ENCODE peak calls at places on chromosomes 1 and 21, in six cellular contexts. One of them, this sample, is unnamed.

GRCh38 chr1:198823626-198824025 is 184.8 kb downstream of the PTPRC start:
- DNase-seq in HEK293T: no peak
- DNase-seq in HepG2: no peak
- DNase-seq in H1: no peak
- DNase-seq in HCT116: no peak
- DNase-seq in K562: no peak
- DNase-seq in this sample: no peak

GRCh38 chr1:193846881-193847280 is 660.5 kb upstream of the B3GALT2 start:
- DNase-seq in HCT116: no peak
- DNase-seq in K562: no peak
- DNase-seq in HepG2: no peak
- DNase-seq in H1: no peak
- DNase-seq in HEK293T: no peak
- DNase-seq in this sample: no peak

GRCh38 chr1:94095112-94095637 is 25.8 kb downstream of the ABCA4 start:
- DNase-seq in K562: no peak
- DNase-seq in HEK293T: peak
- DNase-seq in H1: no peak
- DNase-seq in HepG2: no peak
- DNase-seq in HCT116: no peak
- DNase-seq in this sample: no peak

GRCh38 chr1:29575277-29575676 is 339.0 kb downstream of the PTPRU start:
- DNase-seq in H1: no peak
- DNase-seq in HepG2: no peak
- DNase-seq in HCT116: no peak
- DNase-seq in K562: no peak
- DNase-seq in HEK293T: no peak
- DNase-seq in this sample: no peak

GRCh38 chr1:10909697-10910489 is 102.6 kb upstream of the TARDBP start:
- DNase-seq in H1: peak
- DNase-seq in HCT116: no peak
- DNase-seq in HepG2: peak
- DNase-seq in HEK293T: peak
- DNase-seq in K562: peak
- DNase-seq in this sample: peak

GRCh38 chr1:6441586-6441985 is 17.0 kb downstream of the ESPN start:
- DNase-seq in K562: no peak
- DNase-seq in H1: no peak
- DNase-seq in HCT116: no peak
- DNase-seq in HepG2: no peak
- DNase-seq in HEK293T: no peak
- DNase-seq in this sample: no peak

GRCh38 chr1:91165033-91165654 is 143.3 kb upstream of the ZNF644 start:
- DNase-seq in HEK293T: peak
- DNase-seq in HCT116: peak
- DNase-seq in HepG2: peak
- DNase-seq in H1: peak
- DNase-seq in K562: peak
- DNase-seq in this sample: peak

GRCh38 chr21:32732544-32732943 is 4.7 kb upstream of the SYNJ1 start:
- DNase-seq in K562: no peak
- DNase-seq in HEK293T: no peak
- DNase-seq in HepG2: no peak
- DNase-seq in H1: no peak
- DNase-seq in HCT116: no peak
- DNase-seq in this sample: no peak

GRCh38 chr21:45295576-45296365 is 8.1 kb upstream of the POFUT2 start:
- DNase-seq in K562: no peak
- DNase-seq in HCT116: no peak
- DNase-seq in HEK293T: no peak
- DNase-seq in H1: no peak
- DNase-seq in HepG2: no peak
- DNase-seq in this sample: no peak

GRCh38 chr21:27382404-27382803 is 415.5 kb upstream of the ADAMTS5 start:
- DNase-seq in K562: no peak
- DNase-seq in HepG2: no peak
- DNase-seq in HEK293T: no peak
- DNase-seq in H1: no peak
- DNase-seq in HCT116: no peak
- DNase-seq in this sample: no peak

GRCh38 chr1:55209247-55209646 is 5.9 kb downstream of the USP24 start:
- DNase-seq in HEK293T: peak
- DNase-seq in HepG2: no peak
- DNase-seq in HCT116: no peak
- DNase-seq in H1: no peak
- DNase-seq in K562: no peak
- DNase-seq in this sample: no peak

GRCh38 chr1:36464605-36465393 is 615 bp upstream of the MRPS15 start:
- DNase-seq in H1: no peak
- DNase-seq in HepG2: no peak
- DNase-seq in K562: no peak
- DNase-seq in HCT116: no peak
- DNase-seq in HEK293T: peak
- DNase-seq in this sample: peak

GRCh38 chr1:53715478-53715877 is 23.5 kb downstream of the GLIS1 start:
- DNase-seq in HCT116: no peak
- DNase-seq in H1: peak
- DNase-seq in HEK293T: peak
- DNase-seq in HepG2: peak
- DNase-seq in K562: peak
- DNase-seq in this sample: peak

GRCh38 chr1:214404571-214405213 is 123.7 kb downstream of the SMYD2 start:
- DNase-seq in K562: no peak
- DNase-seq in HCT116: peak
- DNase-seq in HEK293T: no peak
- DNase-seq in H1: no peak
- DNase-seq in HepG2: peak
- DNase-seq in this sample: peak

GRCh38 chr1:202233824-202234223 is 40.2 kb downstream of the LGR6 start:
- DNase-seq in H1: no peak
- DNase-seq in HEK293T: no peak
- DNase-seq in HCT116: no peak
- DNase-seq in K562: no peak
- DNase-seq in HepG2: no peak
- DNase-seq in this sample: no peak

GRCh38 chr1:2324553-2325366 is 66.6 kb downstream of the MORN1 start:
- DNase-seq in HEK293T: no peak
- DNase-seq in K562: no peak
- DNase-seq in H1: no peak
- DNase-seq in HepG2: no peak
- DNase-seq in HCT116: no peak
- DNase-seq in this sample: no peak

GRCh38 chr1:41255978-41256377 is 13.9 kb upstream of the SCMH1 start:
- DNase-seq in H1: no peak
- DNase-seq in HEK293T: no peak
- DNase-seq in HCT116: no peak
- DNase-seq in K562: no peak
- DNase-seq in HepG2: no peak
- DNase-seq in this sample: no peak

GRCh38 chr1:178011101-178011828 is 41.4 kb upstream of the SEC16B start:
- DNase-seq in HCT116: peak
- DNase-seq in H1: no peak
- DNase-seq in HEK293T: no peak
- DNase-seq in HepG2: peak
- DNase-seq in K562: no peak
- DNase-seq in this sample: no peak

GRCh38 chr1:47738560-47739182 is 258.5 kb downstream of the TRABD2B start:
- DNase-seq in HEK293T: peak
- DNase-seq in K562: peak
- DNase-seq in HepG2: peak
- DNase-seq in H1: peak
- DNase-seq in HCT116: no peak
- DNase-seq in this sample: peak

GRCh38 chr1:40014812-40015594 is 25.5 kb upstream of the CAP1 start:
- DNase-seq in H1: no peak
- DNase-seq in HEK293T: no peak
- DNase-seq in K562: no peak
- DNase-seq in HepG2: no peak
- DNase-seq in HCT116: no peak
- DNase-seq in this sample: no peak

GRCh38 chr1:61162513-61163274 is 80.3 kb downstream of the NFIA start:
- DNase-seq in HEK293T: no peak
- DNase-seq in K562: peak
- DNase-seq in H1: no peak
- DNase-seq in HepG2: no peak
- DNase-seq in HCT116: no peak
- DNase-seq in this sample: no peak

GRCh38 chr1:56199060-56199459 is 380.3 kb downstream of the PLPP3 start:
- DNase-seq in HepG2: no peak
- DNase-seq in H1: no peak
- DNase-seq in HEK293T: no peak
- DNase-seq in K562: no peak
- DNase-seq in HCT116: no peak
- DNase-seq in this sample: no peak

GRCh38 chr1:53878492-53879105 is 11.0 kb downstream of the YIPF1 start:
- DNase-seq in HEK293T: peak
- DNase-seq in HCT116: peak
- DNase-seq in K562: peak
- DNase-seq in H1: no peak
- DNase-seq in HepG2: peak
- DNase-seq in this sample: no peak

GRCh38 chr1:8497196-8497878 is 179.4 kb downstream of the SLC45A1 start:
- DNase-seq in H1: no peak
- DNase-seq in HepG2: no peak
- DNase-seq in HEK293T: no peak
- DNase-seq in HCT116: no peak
- DNase-seq in K562: no peak
- DNase-seq in this sample: no peak

GRCh38 chr1:227941509-227942020 is 6.2 kb downstream of the WNT9A start:
- DNase-seq in K562: no peak
- DNase-seq in HEK293T: no peak
- DNase-seq in H1: peak
- DNase-seq in HepG2: no peak
- DNase-seq in HCT116: no peak
- DNase-seq in this sample: peak

GRCh38 chr1:117060441-117061317 is 553 bp downstream of the TTF2 start:
- DNase-seq in HEK293T: peak
- DNase-seq in HCT116: peak
- DNase-seq in K562: peak
- DNase-seq in HepG2: peak
- DNase-seq in H1: no peak
- DNase-seq in this sample: no peak

GRCh38 chr1:117058810-117059209 is 1.3 kb upstream of the TTF2 start:
- DNase-seq in H1: no peak
- DNase-seq in HEK293T: no peak
- DNase-seq in K562: no peak
- DNase-seq in HCT116: no peak
- DNase-seq in HepG2: no peak
- DNase-seq in this sample: no peak

GRCh38 chr1:117059678-117060440 is at the start of gene TTF2:
- DNase-seq in K562: peak
- DNase-seq in HCT116: peak
- DNase-seq in HepG2: peak
- DNase-seq in HEK293T: peak
- DNase-seq in H1: peak
- DNase-seq in this sample: peak

GRCh38 chr1:117061986-117062415 is 1.9 kb downstream of the TTF2 start:
- DNase-seq in H1: no peak
- DNase-seq in HEK293T: no peak
- DNase-seq in HepG2: no peak
- DNase-seq in K562: no peak
- DNase-seq in HCT116: no peak
- DNase-seq in this sample: no peak

GRCh38 chr1:117059334-117059677 is 820 bp upstream of the TTF2 start:
- DNase-seq in HepG2: peak
- DNase-seq in H1: no peak
- DNase-seq in HCT116: peak
- DNase-seq in HEK293T: peak
- DNase-seq in K562: no peak
- DNase-seq in this sample: peak
- TF ChIP-seq SP1 in HepG2: no peak
- TF ChIP-seq SP1 in H1: no peak
- TF ChIP-seq SP1 in HCT116: no peak
- TF ChIP-seq SP1 in HEK293T: no peak
- TF ChIP-seq SP1 in K562: no peak
- TF ChIP-seq SP1 in this sample: no peak

GRCh38 chr1:192530254-192530653 is 45.3 kb upstream of the RGS1 start:
- DNase-seq in K562: no peak
- DNase-seq in HCT116: no peak
- DNase-seq in HepG2: no peak
- DNase-seq in HEK293T: no peak
- DNase-seq in H1: no peak
- DNase-seq in this sample: no peak
- TF ChIP-seq SP1 in K562: no peak
- TF ChIP-seq SP1 in HCT116: no peak
- TF ChIP-seq SP1 in HepG2: no peak
- TF ChIP-seq SP1 in HEK293T: no peak
- TF ChIP-seq SP1 in H1: no peak
- TF ChIP-seq SP1 in this sample: no peak

DNA sequence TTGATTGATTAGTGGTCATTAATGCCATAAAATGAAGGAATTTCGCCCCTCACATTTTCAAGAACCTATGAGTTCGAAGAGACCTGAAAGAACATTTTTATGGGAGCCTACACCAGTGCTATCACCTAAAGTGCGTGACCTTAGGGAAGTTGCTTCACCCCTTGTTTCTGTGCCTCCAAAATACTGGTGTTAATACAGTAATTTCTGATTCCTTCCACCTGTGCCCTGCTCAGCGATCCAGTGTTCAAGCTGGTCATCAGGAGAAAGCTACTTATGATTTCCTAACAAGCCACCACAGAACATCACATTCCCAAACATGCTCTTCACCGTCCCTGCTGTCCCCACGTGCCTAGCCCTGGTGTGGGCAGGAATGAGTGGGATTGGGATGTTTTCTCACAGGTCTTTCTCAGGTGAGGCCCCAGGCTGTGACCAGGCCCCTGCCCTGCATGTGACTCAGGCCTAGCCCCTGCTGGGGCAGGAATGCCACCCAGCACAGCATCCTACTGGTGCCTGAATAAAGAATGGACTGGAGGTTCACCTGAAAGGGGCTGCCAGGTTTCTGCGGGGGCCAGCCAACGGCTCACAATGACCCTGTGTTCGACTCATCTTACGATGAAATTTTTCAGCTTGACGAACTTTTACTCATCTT is 60.3 kb downstream of the CD247 start:
- DNase-seq in H1: no peak
- DNase-seq in HEK293T: no peak
- DNase-seq in K562: no peak
- DNase-seq in HepG2: no peak
- DNase-seq in HCT116: no peak
- DNase-seq in this sample: no peak
- TF ChIP-seq SP1 in H1: no peak
- TF ChIP-seq SP1 in HEK293T: no peak
- TF ChIP-seq SP1 in K562: no peak
- TF ChIP-seq SP1 in HepG2: no peak
- TF ChIP-seq SP1 in HCT116: no peak
- TF ChIP-seq SP1 in this sample: no peak

DNA sequence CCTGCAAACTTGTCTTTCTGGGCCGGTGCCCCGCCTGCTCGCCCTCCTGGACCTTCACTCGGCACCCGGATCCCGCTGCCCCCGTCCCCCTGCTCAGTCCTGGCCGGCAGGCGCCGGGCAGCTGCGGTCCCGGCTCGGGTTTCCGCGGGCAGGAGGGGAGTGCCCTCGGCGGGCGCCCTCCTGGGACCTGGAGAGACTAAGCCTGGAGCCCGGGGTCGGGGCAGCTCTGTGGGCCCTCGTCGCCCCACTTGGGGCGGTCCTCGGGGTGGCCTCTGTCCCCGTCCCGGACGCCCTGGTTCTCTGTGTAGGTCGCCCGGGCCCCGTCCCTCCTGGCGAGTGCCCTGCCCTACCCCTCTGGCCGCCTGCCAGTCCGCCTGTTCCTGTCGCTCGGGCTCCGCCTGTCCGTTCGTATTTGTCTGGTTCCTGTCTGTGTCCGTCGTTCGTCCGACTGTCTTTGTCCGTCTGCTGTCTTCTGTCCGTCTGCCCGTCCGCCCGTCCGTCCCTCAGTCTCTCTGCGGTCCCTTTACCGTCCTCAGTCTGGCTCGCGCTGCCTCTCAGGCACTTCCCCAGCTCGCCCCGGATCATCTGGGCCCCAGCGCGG is 492 bp downstream of the SERINC2 start:
- DNase-seq in K562: peak
- DNase-seq in HEK293T: peak
- DNase-seq in H1: peak
- DNase-seq in HCT116: no peak
- DNase-seq in HepG2: no peak
- DNase-seq in this sample: peak
- TF ChIP-seq SP1 in K562: no peak
- TF ChIP-seq SP1 in HEK293T: no peak
- TF ChIP-seq SP1 in H1: no peak
- TF ChIP-seq SP1 in HCT116: no peak
- TF ChIP-seq SP1 in HepG2: no peak
- TF ChIP-seq SP1 in this sample: no peak

This sample was measured in WTC11.